ENCODE peak calls at places on chromosome 16, in seven cellular contexts. One of them, this sample, is unnamed.

GRCh38 chr16:68356249-68356918 is 45.6 kb downstream of the PRMT7 start:
- DNase-seq in esophagus muscularis mucosa: no peak
- DNase-seq in right lobe of liver: peak; percentile 21
- DNase-seq in K562: no peak
- DNase-seq in heart left ventricle: peak; percentile 63
- DNase-seq in sigmoid colon: no peak
- DNase-seq in breast epithelium: no peak
- DNase-seq in this sample: no peak

GRCh38 chr16:16096161-16096857 is 127.0 kb downstream of the ABCC6 start:
- DNase-seq in esophagus muscularis mucosa: no peak
- DNase-seq in right lobe of liver: no peak
- DNase-seq in K562: no peak
- DNase-seq in heart left ventricle: no peak
- DNase-seq in sigmoid colon: peak; percentile 92
- DNase-seq in breast epithelium: peak; percentile 82
- DNase-seq in this sample: peak; percentile 58

GRCh38 chr16:72677662-72678447 is 370.1 kb downstream of the ZFHX3 start:
- DNase-seq in esophagus muscularis mucosa: no peak
- DNase-seq in right lobe of liver: no peak
- DNase-seq in K562: no peak
- DNase-seq in heart left ventricle: no peak
- DNase-seq in sigmoid colon: no peak
- DNase-seq in breast epithelium: no peak
- DNase-seq in this sample: no peak

GRCh38 chr16:58656872-58657271 is 27.2 kb upstream of the CNOT1 start:
- DNase-seq in esophagus muscularis mucosa: no peak
- DNase-seq in right lobe of liver: no peak
- DNase-seq in K562: no peak
- DNase-seq in heart left ventricle: no peak
- DNase-seq in sigmoid colon: no peak
- DNase-seq in breast epithelium: no peak
- DNase-seq in this sample: no peak

GRCh38 chr16:88971371-88972097 is 5.5 kb downstream of the CBFA2T3 start:
- DNase-seq in esophagus muscularis mucosa: no peak
- DNase-seq in right lobe of liver: no peak
- DNase-seq in K562: no peak
- DNase-seq in heart left ventricle: peak; percentile 71
- DNase-seq in sigmoid colon: no peak
- DNase-seq in breast epithelium: no peak
- DNase-seq in this sample: no peak

GRCh38 chr16:31873556-31874353 is at the start of gene ZNF267:
- DNase-seq in esophagus muscularis mucosa: peak; percentile 98
- DNase-seq in right lobe of liver: peak; percentile 93
- DNase-seq in K562: peak; percentile 98
- DNase-seq in heart left ventricle: peak; percentile 95
- DNase-seq in sigmoid colon: peak; percentile 98
- DNase-seq in breast epithelium: peak; percentile 97
- DNase-seq in this sample: peak; percentile 94

GRCh38 chr16:70685938-70686375 is at the start of gene MTSS2:
- DNase-seq in esophagus muscularis mucosa: no peak
- DNase-seq in right lobe of liver: peak; percentile 90
- DNase-seq in K562: peak; percentile 95
- DNase-seq in heart left ventricle: peak; percentile 90
- DNase-seq in sigmoid colon: peak; percentile 96
- DNase-seq in breast epithelium: peak; percentile 81
- DNase-seq in this sample: peak; percentile 91

GRCh38 chr16:53844796-53845195 is 140.8 kb downstream of the FTO start:
- DNase-seq in esophagus muscularis mucosa: no peak
- DNase-seq in right lobe of liver: no peak
- DNase-seq in K562: no peak
- DNase-seq in heart left ventricle: no peak
- DNase-seq in sigmoid colon: no peak
- DNase-seq in breast epithelium: no peak
- DNase-seq in this sample: no peak

GRCh38 chr16:31002810-31003209 is 7.6 kb downstream of the STX1B start:
- DNase-seq in esophagus muscularis mucosa: no peak
- DNase-seq in right lobe of liver: no peak
- DNase-seq in K562: no peak
- DNase-seq in heart left ventricle: no peak
- DNase-seq in sigmoid colon: no peak
- DNase-seq in breast epithelium: no peak
- DNase-seq in this sample: no peak

GRCh38 chr16:68668266-68668665 is 23.2 kb downstream of the CDH3 start:
- DNase-seq in esophagus muscularis mucosa: no peak
- DNase-seq in right lobe of liver: no peak
- DNase-seq in K562: no peak
- DNase-seq in heart left ventricle: no peak
- DNase-seq in sigmoid colon: no peak
- DNase-seq in breast epithelium: no peak
- DNase-seq in this sample: no peak

GRCh38 chr16:70432800-70433455 is 6.0 kb downstream of the ST3GAL2 start:
- DNase-seq in esophagus muscularis mucosa: no peak
- DNase-seq in right lobe of liver: no peak
- DNase-seq in K562: no peak
- DNase-seq in heart left ventricle: no peak
- DNase-seq in sigmoid colon: no peak
- DNase-seq in breast epithelium: no peak
- DNase-seq in this sample: no peak

GRCh38 chr16:64428463-64428862 is 693.4 kb downstream of the CDH11 start:
- DNase-seq in esophagus muscularis mucosa: no peak
- DNase-seq in right lobe of liver: no peak
- DNase-seq in K562: no peak
- DNase-seq in heart left ventricle: no peak
- DNase-seq in sigmoid colon: no peak
- DNase-seq in breast epithelium: no peak
- DNase-seq in this sample: no peak

GRCh38 chr16:17541324-17541723 is 70.6 kb upstream of the XYLT1 start:
- DNase-seq in esophagus muscularis mucosa: no peak
- DNase-seq in right lobe of liver: no peak
- DNase-seq in K562: no peak
- DNase-seq in heart left ventricle: no peak
- DNase-seq in sigmoid colon: no peak
- DNase-seq in breast epithelium: no peak
- DNase-seq in this sample: no peak

GRCh38 chr16:11405331-11406176 is 60.3 kb downstream of the RMI2 start:
- DNase-seq in esophagus muscularis mucosa: no peak
- DNase-seq in right lobe of liver: no peak
- DNase-seq in K562: peak; percentile 63
- DNase-seq in heart left ventricle: peak; percentile 59
- DNase-seq in sigmoid colon: no peak
- DNase-seq in breast epithelium: no peak
- DNase-seq in this sample: no peak

GRCh38 chr16:12763517-12763916 is 40.2 kb downstream of the CPPED1 start:
- DNase-seq in esophagus muscularis mucosa: no peak
- DNase-seq in right lobe of liver: no peak
- DNase-seq in K562: no peak
- DNase-seq in heart left ventricle: no peak
- DNase-seq in sigmoid colon: no peak
- DNase-seq in breast epithelium: no peak
- DNase-seq in this sample: no peak

GRCh38 chr16:74580828-74581227 is 26.1 kb downstream of the GLG1 start:
- DNase-seq in esophagus muscularis mucosa: no peak
- DNase-seq in right lobe of liver: no peak
- DNase-seq in K562: no peak
- DNase-seq in heart left ventricle: no peak
- DNase-seq in sigmoid colon: no peak
- DNase-seq in breast epithelium: no peak
- DNase-seq in this sample: no peak

GRCh38 chr16:3937066-3937875 is 56.8 kb upstream of the CREBBP start:
- DNase-seq in esophagus muscularis mucosa: no peak
- DNase-seq in right lobe of liver: no peak
- DNase-seq in K562: no peak
- DNase-seq in heart left ventricle: no peak
- DNase-seq in sigmoid colon: peak; percentile 42
- DNase-seq in breast epithelium: no peak
- DNase-seq in this sample: no peak

GRCh38 chr16:12340151-12340733 is 363.7 kb downstream of the SNX29 start:
- DNase-seq in esophagus muscularis mucosa: no peak
- DNase-seq in right lobe of liver: peak; percentile 37
- DNase-seq in K562: peak; percentile 46
- DNase-seq in heart left ventricle: no peak
- DNase-seq in sigmoid colon: no peak
- DNase-seq in breast epithelium: no peak
- DNase-seq in this sample: no peak

GRCh38 chr16:74699666-74700065 is 996 bp downstream of the MLKL start:
- DNase-seq in esophagus muscularis mucosa: no peak
- DNase-seq in right lobe of liver: no peak
- DNase-seq in K562: no peak
- DNase-seq in heart left ventricle: no peak
- DNase-seq in sigmoid colon: no peak
- DNase-seq in breast epithelium: no peak
- DNase-seq in this sample: no peak

GRCh38 chr16:60031751-60032150 is 1297.6 kb upstream of the GOT2 start:
- DNase-seq in esophagus muscularis mucosa: no peak
- DNase-seq in right lobe of liver: no peak
- DNase-seq in K562: no peak
- DNase-seq in heart left ventricle: no peak
- DNase-seq in sigmoid colon: no peak
- DNase-seq in breast epithelium: no peak
- DNase-seq in this sample: no peak

GRCh38 chr16:14003119-14003570 is 68.0 kb upstream of the MRTFB start:
- DNase-seq in esophagus muscularis mucosa: no peak
- DNase-seq in right lobe of liver: peak; percentile 55
- DNase-seq in K562: peak; percentile 40
- DNase-seq in heart left ventricle: peak; percentile 81
- DNase-seq in sigmoid colon: peak; percentile 71
- DNase-seq in breast epithelium: peak; percentile 87
- DNase-seq in this sample: peak; percentile 59

GRCh38 chr16:4309833-4310266 is 6.0 kb upstream of the GLIS2 start:
- DNase-seq in esophagus muscularis mucosa: no peak
- DNase-seq in right lobe of liver: peak; percentile 61
- DNase-seq in K562: no peak
- DNase-seq in heart left ventricle: peak; percentile 79
- DNase-seq in sigmoid colon: peak; percentile 85
- DNase-seq in breast epithelium: no peak
- DNase-seq in this sample: no peak

GRCh38 chr16:10031473-10031872 is 150.8 kb downstream of the GRIN2A start:
- DNase-seq in esophagus muscularis mucosa: no peak
- DNase-seq in right lobe of liver: no peak
- DNase-seq in K562: no peak
- DNase-seq in heart left ventricle: no peak
- DNase-seq in sigmoid colon: no peak
- DNase-seq in breast epithelium: no peak
- DNase-seq in this sample: no peak

GRCh38 chr16:83992624-83993023 is 24.6 kb downstream of the NECAB2 start:
- DNase-seq in esophagus muscularis mucosa: no peak
- DNase-seq in right lobe of liver: peak; percentile 46
- DNase-seq in K562: no peak
- DNase-seq in heart left ventricle: peak; percentile 34
- DNase-seq in sigmoid colon: no peak
- DNase-seq in breast epithelium: peak; percentile 51
- DNase-seq in this sample: no peak

GRCh38 chr16:27404163-27404823 is 2.3 kb downstream of the IL21R start:
- DNase-seq in esophagus muscularis mucosa: peak; percentile 62
- DNase-seq in right lobe of liver: no peak
- DNase-seq in K562: no peak
- DNase-seq in heart left ventricle: no peak
- DNase-seq in sigmoid colon: no peak
- DNase-seq in breast epithelium: no peak
- DNase-seq in this sample: no peak
- TF ChIP-seq POLR2A in esophagus muscularis mucosa: no peak
- TF ChIP-seq POLR2A in right lobe of liver: no peak
- TF ChIP-seq POLR2A in K562: no peak
- TF ChIP-seq POLR2A in heart left ventricle: no peak
- TF ChIP-seq POLR2A in sigmoid colon: no peak
- TF ChIP-seq POLR2A in breast epithelium: no peak
- TF ChIP-seq POLR2A in this sample: no peak

DNA sequence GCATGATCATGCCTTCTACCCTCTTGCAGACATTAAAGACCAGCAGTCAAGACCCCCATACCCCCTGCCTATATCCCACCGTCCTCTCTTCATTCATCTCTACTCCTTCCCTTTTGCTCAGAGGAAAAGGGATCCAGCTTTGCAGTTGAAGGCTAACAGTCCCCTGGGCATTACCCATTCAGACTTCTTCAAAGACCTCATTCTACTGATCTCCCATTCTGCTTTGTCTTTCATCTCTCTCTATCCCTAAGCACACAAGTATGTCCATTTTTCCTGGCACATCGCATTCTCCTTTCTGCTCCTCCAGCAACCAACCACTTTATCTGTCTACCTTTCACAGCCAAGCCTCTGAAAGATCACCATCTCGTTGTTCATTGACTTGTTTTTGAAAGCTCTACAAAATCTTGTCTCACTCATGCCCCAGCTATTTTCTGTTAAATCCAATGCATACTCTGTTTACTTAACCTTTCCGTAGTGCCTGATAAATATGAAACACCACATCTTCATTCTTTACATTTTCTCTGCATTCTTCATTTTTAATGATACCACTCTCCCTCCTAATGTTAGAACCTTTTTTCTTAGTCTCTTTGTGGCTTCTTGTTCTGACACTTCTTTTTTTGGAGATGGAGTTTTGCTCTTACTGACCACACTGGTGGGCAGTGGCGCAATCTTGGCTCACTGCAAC is 14.1 kb upstream of the LCMT1 start:
- DNase-seq in esophagus muscularis mucosa: no peak
- DNase-seq in right lobe of liver: no peak
- DNase-seq in K562: no peak
- DNase-seq in heart left ventricle: no peak
- DNase-seq in sigmoid colon: no peak
- DNase-seq in breast epithelium: no peak
- DNase-seq in this sample: no peak
- H3K27ac ChIP-seq in esophagus muscularis mucosa: no peak overlapping the region
- H3K27ac ChIP-seq in right lobe of liver: no peak overlapping the region
- H3K27ac ChIP-seq in K562: no peak overlapping the region
- H3K27ac ChIP-seq in heart left ventricle: no peak overlapping the region
- H3K27ac ChIP-seq in sigmoid colon: no peak overlapping the region
- H3K27ac ChIP-seq in breast epithelium: no peak overlapping the region
- H3K27ac ChIP-seq in this sample: no peak overlapping the region

DNA sequence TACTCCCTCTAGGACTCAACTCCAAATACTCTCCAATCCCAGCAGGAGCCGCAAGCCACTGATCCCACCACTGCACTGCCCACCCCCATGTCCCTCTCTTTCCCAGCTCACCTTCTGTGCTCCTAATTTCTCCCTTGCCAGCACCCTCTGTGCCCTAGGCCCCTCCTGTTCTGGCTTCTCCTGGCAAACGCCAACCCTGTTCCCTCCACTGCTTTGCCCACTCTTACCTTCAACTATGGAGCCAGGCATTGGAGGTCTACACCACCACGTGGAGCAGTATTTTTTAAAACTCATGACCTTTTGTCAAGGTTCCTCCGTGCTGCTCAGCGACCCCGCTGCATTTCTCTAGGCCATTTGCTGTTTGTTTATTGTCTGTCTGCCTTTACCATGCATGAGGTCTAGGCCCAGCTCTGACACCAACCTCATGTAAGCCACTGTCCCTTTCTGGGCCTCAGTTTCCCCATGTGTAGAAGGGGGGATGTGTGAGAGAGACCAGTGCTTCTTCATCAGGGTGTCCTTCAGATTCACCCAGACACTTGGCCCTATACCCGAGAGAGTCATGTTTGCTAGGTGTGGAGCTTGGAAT is 4.6 kb downstream of the CCDC102A start:
- DNase-seq in esophagus muscularis mucosa: no peak
- DNase-seq in right lobe of liver: no peak
- DNase-seq in K562: no peak
- DNase-seq in heart left ventricle: no peak
- DNase-seq in sigmoid colon: peak; percentile 46
- DNase-seq in breast epithelium: no peak
- DNase-seq in this sample: no peak
- H3K4me1 ChIP-seq in esophagus muscularis mucosa: peaks cover 41% of the 10 kb centered on the region
- H3K4me1 ChIP-seq in right lobe of liver: no peaks in the 10 kb centered on the region
- H3K4me1 ChIP-seq in K562: peaks cover 61% of the 10 kb centered on the region
- H3K4me1 ChIP-seq in heart left ventricle: no peaks in the 10 kb centered on the region
- H3K4me1 ChIP-seq in sigmoid colon: peaks cover 53% of the 10 kb centered on the region
- H3K4me1 ChIP-seq in breast epithelium: peaks cover 14% of the 10 kb centered on the region
- H3K4me1 ChIP-seq in this sample: peaks cover 9% of the 10 kb centered on the region

GRCh38 chr16:57264950-57265371 is 19.5 kb downstream of the PLLP start:
- DNase-seq in esophagus muscularis mucosa: no peak
- DNase-seq in right lobe of liver: no peak
- DNase-seq in K562: no peak
- DNase-seq in heart left ventricle: peak; percentile 55
- DNase-seq in sigmoid colon: peak; percentile 35
- DNase-seq in breast epithelium: peak; percentile 54
- DNase-seq in this sample: no peak
- TF ChIP-seq POLR2A in esophagus muscularis mucosa: no peak
- TF ChIP-seq POLR2A in right lobe of liver: no peak
- TF ChIP-seq POLR2A in K562: no peak
- TF ChIP-seq POLR2A in heart left ventricle: no peak
- TF ChIP-seq POLR2A in sigmoid colon: peak; percentile 23
- TF ChIP-seq POLR2A in breast epithelium: no peak
- TF ChIP-seq POLR2A in this sample: no peak

This sample was measured in ovary.